ENCODE peak calls at places on chromosomes 12 and 14, in nine cellular contexts. C is left colon; L is LHCN-M2; Y is HCEC 1CT; E is ELR; S is effector memory CD8-positive, alpha-beta T cell; N is activated T-cell treated with anti-CD3 and anti-CD28 coated beads for 1 hour; J is thyroid gland; Q is T-helper 17 cell. O is an unnamed sample.

GRCh38 chr12:32273063-32273521 is 126.3 kb upstream of the FGD4 start:
- DNase-seq in C (no peak), L (peak; percentile 27), Y (peak; percentile 23), E (peak; percentile 15), S (no peak), N (no peak), J (no peak), Q (no peak), O (no peak)

GRCh38 chr12:80939231-80939950 is 1.7 kb upstream of the LIN7A start:
- DNase-seq in C (no peak), L (no peak), Y (peak; percentile 37), E (no peak), S (no peak), N (no peak), J (no peak), Q (no peak), O (no peak)

GRCh38 chr12:97758102-97758501 is 295.5 kb downstream of the RMST start:
- DNase-seq in C (no peak), L (no peak), Y (no peak), E (no peak), S (no peak), N (no peak), J (peak; percentile 62), Q (no peak), O (no peak)

GRCh38 chr12:53712059-53712643 is 15.1 kb downstream of the CALCOCO1 start:
- DNase-seq in C (no peak), L (no peak), Y (no peak), E (no peak), S (no peak), N (no peak), J (no peak), Q (no peak), O (no peak)

GRCh38 chr12:49232940-49233841 is 31.7 kb upstream of the TUBA1C start:
- DNase-seq in C (peak; percentile 34), L (peak; percentile 91), Y (peak; percentile 32), E (no peak), S (no peak), N (no peak), J (no peak), Q (no peak), O (peak; percentile 72)

GRCh38 chr14:100523536-100524025 is 63.6 kb downstream of the BEGAIN start:
- DNase-seq in C (no peak), L (no peak), Y (no peak), E (no peak), S (no peak), N (no peak), J (no peak), Q (no peak), O (no peak)

GRCh38 chr12:115572440-115572839 is 705.1 kb downstream of the MED13L start:
- DNase-seq in C (no peak), L (no peak), Y (no peak), E (no peak), S (no peak), N (no peak), J (no peak), Q (no peak), O (peak; percentile 9)

GRCh38 chr12:50740307-50740706 is 23.6 kb upstream of the ATF1 start:
- DNase-seq in C (no peak), L (peak; percentile 21), Y (peak; percentile 8), E (peak; percentile 56), S (no peak), N (no peak), J (no peak), Q (no peak), O (peak; percentile 10)

GRCh38 chr14:35961697-35962274 is 135.6 kb downstream of the BRMS1L start:
- DNase-seq in C (no peak), L (no peak), Y (no peak), E (no peak), S (no peak), N (no peak), J (no peak), Q (no peak), O (no peak)

GRCh38 chr12:1927751-1928351 is 9.4 kb upstream of the CACNA2D4 start:
- DNase-seq in C (no peak), L (no peak), Y (no peak), E (no peak), S (no peak), N (no peak), J (no peak), Q (no peak), O (no peak)

GRCh38 chr14:58098507-58098906 is 53.5 kb downstream of the ARMH4 start:
- DNase-seq in C (no peak), L (no peak), Y (no peak), E (no peak), S (no peak), N (no peak), J (no peak), Q (no peak), O (no peak)

GRCh38 chr14:80215756-80216581 is 4.7 kb upstream of the DIO2 start:
- DNase-seq in C (peak; percentile 30), L (peak; percentile 95), Y (no peak), E (no peak), S (no peak), N (no peak), J (no peak), Q (no peak), O (peak; percentile 95)

GRCh38 chr12:71157601-71158233 is at the start of gene TSPAN8:
- DNase-seq in C (peak; percentile 82), L (peak; percentile 3), Y (no peak), E (no peak), S (no peak), N (no peak), J (no peak), Q (no peak), O (no peak)

GRCh38 chr12:131422185-131422515 is 288.7 kb upstream of the SFSWAP start:
- DNase-seq in C (no peak), L (no peak), Y (no peak), E (no peak), S (no peak), N (no peak), J (no peak), Q (no peak), O (no peak)

GRCh38 chr12:121128908-121129704 is 3.6 kb upstream of the P2RX7 start:
- DNase-seq in C (peak; percentile 84), L (peak; percentile 57), Y (peak; percentile 73), E (peak; percentile 9), S (peak; percentile 74), N (peak; percentile 69), J (peak; percentile 45), Q (peak; percentile 57), O (peak; percentile 73)

O was measured in M059J.